ENCODE peak calls at places on chromosomes 16 and 17, in eight cellular contexts. D is left ventricle myocardium inferior, H is KG1, Z is RPMI7951, U is foreskin fibroblast, C is SHP77, W is HFFc6, X is AG09319. J is an unnamed sample.

GRCh38 chr17:4900231-4901107 is 1.1 kb downstream of the C17orf107 start:
- DNase-seq in D (no peak), H (no peak), Z (no peak), U (no peak), C (no peak), W (no peak), X (no peak), J (no peak)

GRCh38 chr16:10738231-10739077 is 5.2 kb upstream of the NUBP1 start:
- DNase-seq in D (peak; percentile 87), H (no peak), Z (peak; percentile 85), U (peak; percentile 90), C (no peak), W (peak; percentile 75), X (peak; percentile 30), J (no peak)

GRCh38 chr16:59737274-59737673 is 1003.2 kb upstream of the GOT2 start:
- DNase-seq in D (no peak), H (no peak), Z (no peak), U (no peak), C (no peak), W (no peak), X (no peak), J (no peak)

GRCh38 chr17:36082062-36082461 is 7.9 kb downstream of the CCL3 start:
- DNase-seq in D (no peak), H (no peak), Z (no peak), U (no peak), C (no peak), W (no peak), X (no peak), J (no peak)

GRCh38 chr17:51629232-51629631 is 368.9 kb downstream of the UTP18 start:
- DNase-seq in D (no peak), H (no peak), Z (no peak), U (no peak), C (no peak), W (no peak), X (no peak), J (no peak)

GRCh38 chr17:83099570-83100181 is 20.3 kb downstream of the METRNL start:
- DNase-seq in D (no peak), H (no peak), Z (no peak), U (peak; percentile 45), C (no peak), W (peak; percentile 27), X (no peak), J (no peak)

GRCh38 chr17:67810464-67810863 is 14.8 kb upstream of the BPTF start:
- DNase-seq in D (no peak), H (no peak), Z (no peak), U (no peak), C (no peak), W (no peak), X (no peak), J (no peak)

GRCh38 chr17:8173056-8173870 is 2.9 kb downstream of the TMEM107 start:
- DNase-seq in D (peak; percentile 67), H (peak; percentile 53), Z (peak; percentile 98), U (peak; percentile 95), C (peak; percentile 99), W (peak; percentile 99), X (peak; percentile 90), J (peak; percentile 96)

GRCh38 chr16:84266451-84266850 is 26.6 kb upstream of the KCNG4 start:
- DNase-seq in D (peak; percentile 35), H (no peak), Z (peak; percentile 75), U (peak; percentile 69), C (no peak), W (peak; percentile 64), X (peak; percentile 3), J (no peak)

GRCh38 chr16:13138528-13138927 is 237.1 kb downstream of the SHISA9 start:
- DNase-seq in D (no peak), H (no peak), Z (peak; percentile 38), U (peak; percentile 28), C (no peak), W (no peak), X (no peak), J (no peak)

GRCh38 chr16:73572135-73572534 is 524.2 kb upstream of the ZFHX3 start:
- DNase-seq in D (peak; percentile 48), H (no peak), Z (peak; percentile 37), U (peak; percentile 1), C (no peak), W (no peak), X (no peak), J (no peak)

GRCh38 chr17:79850571-79851460 is 11.6 kb upstream of the CBX4 start:
- DNase-seq in D (no peak), H (no peak), Z (peak; percentile 93), U (peak; percentile 73), C (no peak), W (peak; percentile 90), X (no peak), J (no peak)

GRCh38 chr17:33342025-33342424 is 48.9 kb upstream of the ASIC2 start:
- DNase-seq in D (no peak), H (no peak), Z (no peak), U (no peak), C (no peak), W (no peak), X (no peak), J (no peak)

GRCh38 chr16:49277766-49278566 is 3.7 kb downstream of the CBLN1 start:
- DNase-seq in D (no peak), H (no peak), Z (no peak), U (peak; percentile 8), C (no peak), W (no peak), X (no peak), J (no peak)

GRCh38 chr17:7132511-7133094 is 18.0 kb upstream of the ASGR2 start:
- DNase-seq in D (no peak), H (no peak), Z (no peak), U (no peak), C (no peak), W (no peak), X (no peak), J (no peak)